ENCODE peak calls at places on chromosome 17, in five cellular contexts. One of them, this sample, is unnamed.

GRCh38 chr17:8123695-8124349 is at the start of gene HES7:
- DNase-seq in gastrocnemius medialis: no peak
- DNase-seq in upper lobe of right lung: no peak
- DNase-seq in WTC11: peak
- DNase-seq in hepatocyte: peak
- DNase-seq in this sample: no peak

GRCh38 chr17:82486186-82487084 is 27.9 kb downstream of the NARF start:
- DNase-seq in gastrocnemius medialis: no peak
- DNase-seq in upper lobe of right lung: no peak
- DNase-seq in WTC11: no peak
- DNase-seq in hepatocyte: no peak
- DNase-seq in this sample: no peak

GRCh38 chr17:57541472-57542394 is 203.4 kb downstream of the CCDC182 start:
- DNase-seq in gastrocnemius medialis: peak
- DNase-seq in upper lobe of right lung: no peak
- DNase-seq in WTC11: no peak
- DNase-seq in hepatocyte: peak
- DNase-seq in this sample: no peak

GRCh38 chr17:76820523-76820922 is 47.7 kb upstream of the MGAT5B start:
- DNase-seq in gastrocnemius medialis: no peak
- DNase-seq in upper lobe of right lung: no peak
- DNase-seq in WTC11: no peak
- DNase-seq in hepatocyte: no peak
- DNase-seq in this sample: no peak

GRCh38 chr17:79835953-79836951 is 3.0 kb downstream of the CBX4 start:
- DNase-seq in gastrocnemius medialis: no peak
- DNase-seq in upper lobe of right lung: peak
- DNase-seq in WTC11: peak
- DNase-seq in hepatocyte: peak
- DNase-seq in this sample: no peak

GRCh38 chr17:63699638-63700527 is at the start of gene LIMD2:
- DNase-seq in gastrocnemius medialis: no peak
- DNase-seq in upper lobe of right lung: peak
- DNase-seq in WTC11: peak
- DNase-seq in hepatocyte: peak
- DNase-seq in this sample: peak

GRCh38 chr17:40562841-40563370 is 2.4 kb downstream of the CCR7 start:
- DNase-seq in gastrocnemius medialis: no peak
- DNase-seq in upper lobe of right lung: no peak
- DNase-seq in WTC11: no peak
- DNase-seq in hepatocyte: no peak
- DNase-seq in this sample: no peak

GRCh38 chr17:39787743-39788484 is 50.2 kb downstream of the GRB7 start:
- DNase-seq in gastrocnemius medialis: no peak
- DNase-seq in upper lobe of right lung: no peak
- DNase-seq in WTC11: no peak
- DNase-seq in hepatocyte: no peak
- DNase-seq in this sample: no peak

GRCh38 chr17:19876524-19877161 is 8.9 kb upstream of the ULK2 start:
- DNase-seq in gastrocnemius medialis: peak
- DNase-seq in upper lobe of right lung: peak
- DNase-seq in WTC11: no peak
- DNase-seq in hepatocyte: no peak
- DNase-seq in this sample: no peak

GRCh38 chr17:51000835-51001638 is 119.6 kb downstream of the SPAG9 start:
- DNase-seq in gastrocnemius medialis: no peak
- DNase-seq in upper lobe of right lung: no peak
- DNase-seq in WTC11: no peak
- DNase-seq in hepatocyte: peak
- DNase-seq in this sample: peak

GRCh38 chr17:68511254-68511670 is 968 bp upstream of the PRKAR1A start:
- DNase-seq in gastrocnemius medialis: no peak
- DNase-seq in upper lobe of right lung: no peak
- DNase-seq in WTC11: no peak
- DNase-seq in hepatocyte: no peak
- DNase-seq in this sample: no peak

GRCh38 chr17:37301288-37301687 is 74.5 kb upstream of the C17orf78 start:
- DNase-seq in gastrocnemius medialis: no peak
- DNase-seq in upper lobe of right lung: no peak
- DNase-seq in WTC11: no peak
- DNase-seq in hepatocyte: no peak
- DNase-seq in this sample: no peak

GRCh38 chr17:44308865-44309264 is 464 bp downstream of the RUNDC3A start:
- DNase-seq in gastrocnemius medialis: no peak
- DNase-seq in upper lobe of right lung: no peak
- DNase-seq in WTC11: no peak
- DNase-seq in hepatocyte: no peak
- DNase-seq in this sample: no peak

GRCh38 chr17:30526401-30526800 is 49.2 kb downstream of the GOSR1 start:
- DNase-seq in gastrocnemius medialis: no peak
- DNase-seq in upper lobe of right lung: no peak
- DNase-seq in WTC11: no peak
- DNase-seq in hepatocyte: no peak
- DNase-seq in this sample: no peak

GRCh38 chr17:7591596-7591995 is 1.7 kb upstream of the SOX15 start:
- DNase-seq in gastrocnemius medialis: no peak
- DNase-seq in upper lobe of right lung: no peak
- DNase-seq in WTC11: no peak
- DNase-seq in hepatocyte: no peak
- DNase-seq in this sample: no peak

GRCh38 chr17:47276444-47276843 is 22.8 kb downstream of the ITGB3 start:
- DNase-seq in gastrocnemius medialis: no peak
- DNase-seq in upper lobe of right lung: no peak
- DNase-seq in WTC11: no peak
- DNase-seq in hepatocyte: no peak
- DNase-seq in this sample: no peak

GRCh38 chr17:10499950-10500349 is 18.4 kb downstream of the MYH1 start:
- DNase-seq in gastrocnemius medialis: no peak
- DNase-seq in upper lobe of right lung: no peak
- DNase-seq in WTC11: no peak
- DNase-seq in hepatocyte: no peak
- DNase-seq in this sample: no peak

GRCh38 chr17:55607736-55608341 is 96.6 kb upstream of the SMIM36 start:
- DNase-seq in gastrocnemius medialis: no peak
- DNase-seq in upper lobe of right lung: peak
- DNase-seq in WTC11: no peak
- DNase-seq in hepatocyte: peak
- DNase-seq in this sample: no peak

GRCh38 chr17:75181608-75182318 is 996 bp downstream of the SUMO2 start:
- DNase-seq in gastrocnemius medialis: no peak
- DNase-seq in upper lobe of right lung: peak
- DNase-seq in WTC11: no peak
- DNase-seq in hepatocyte: peak
- DNase-seq in this sample: no peak

GRCh38 chr17:75182569-75183436 is at the start of gene SUMO2:
- DNase-seq in gastrocnemius medialis: peak
- DNase-seq in upper lobe of right lung: peak
- DNase-seq in WTC11: peak
- DNase-seq in hepatocyte: peak
- DNase-seq in this sample: peak

GRCh38 chr17:75181110-75181509 is 1.6 kb downstream of the SUMO2 start:
- DNase-seq in gastrocnemius medialis: no peak
- DNase-seq in upper lobe of right lung: no peak
- DNase-seq in WTC11: no peak
- DNase-seq in hepatocyte: no peak
- DNase-seq in this sample: no peak

GRCh38 chr17:75183999-75184884 is 1.5 kb upstream of the SUMO2 start:
- DNase-seq in gastrocnemius medialis: no peak
- DNase-seq in upper lobe of right lung: no peak
- DNase-seq in WTC11: no peak
- DNase-seq in hepatocyte: no peak
- DNase-seq in this sample: no peak

DNA sequence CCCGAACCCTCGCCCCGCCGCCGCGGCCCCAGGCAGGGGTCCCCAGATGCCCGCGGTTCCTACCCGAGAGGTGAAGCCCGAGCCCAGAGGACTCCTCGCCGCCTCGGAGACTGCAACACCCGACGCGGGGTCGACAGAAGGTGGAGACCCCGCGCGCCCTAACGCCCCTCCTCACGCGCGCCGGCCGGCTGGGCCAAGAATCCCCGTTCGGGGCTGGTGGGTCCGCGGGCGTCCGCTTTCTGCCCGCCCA is 515 bp downstream of the SUMO2 start:
- DNase-seq in gastrocnemius medialis: no peak
- DNase-seq in upper lobe of right lung: no peak
- DNase-seq in WTC11: peak
- DNase-seq in hepatocyte: no peak
- DNase-seq in this sample: no peak
- TF ChIP-seq CTCF in gastrocnemius medialis: no peak
- TF ChIP-seq CTCF in upper lobe of right lung: peak
- TF ChIP-seq CTCF in WTC11: no peak
- TF ChIP-seq CTCF in hepatocyte: no peak
- TF ChIP-seq CTCF in this sample: no peak

DNA sequence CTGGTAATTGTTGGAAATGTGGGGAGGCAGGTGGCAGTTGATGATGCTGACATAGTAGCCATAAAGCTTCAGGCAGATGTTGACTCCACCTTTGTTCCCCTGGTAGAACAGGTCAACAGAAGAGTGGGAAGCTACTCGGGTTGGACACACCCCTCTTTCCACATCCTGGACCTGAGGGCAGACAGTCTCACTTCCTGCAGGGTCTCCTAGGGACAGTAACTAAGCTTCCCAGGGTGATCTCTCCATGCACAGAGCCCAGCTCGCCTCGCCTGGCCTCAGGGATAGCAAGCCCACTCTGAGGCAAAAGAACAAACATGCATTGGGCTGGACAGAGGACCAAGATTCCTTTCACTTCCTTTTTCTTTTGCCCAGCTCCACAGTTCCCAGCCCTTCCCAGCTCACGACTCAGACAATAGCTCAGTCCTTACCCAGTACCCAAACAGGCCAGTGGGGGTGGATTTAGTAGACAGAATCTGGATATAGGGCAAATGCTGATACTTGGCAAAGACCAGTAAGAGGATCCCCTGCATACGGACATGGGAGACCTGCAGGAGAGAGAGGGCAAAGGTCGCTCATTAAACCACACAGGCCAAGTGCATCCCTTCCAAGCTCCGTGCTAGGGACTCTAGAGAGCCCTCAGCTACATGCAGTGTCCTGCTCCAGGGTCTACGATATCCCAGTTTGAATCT is 7.0 kb downstream of the INPP5K start:
- DNase-seq in gastrocnemius medialis: no peak
- DNase-seq in upper lobe of right lung: no peak
- DNase-seq in WTC11: no peak
- DNase-seq in hepatocyte: peak
- DNase-seq in this sample: no peak
- TF ChIP-seq CTCF in gastrocnemius medialis: no peak
- TF ChIP-seq CTCF in upper lobe of right lung: no peak
- TF ChIP-seq CTCF in WTC11: no peak
- TF ChIP-seq CTCF in hepatocyte: no peak
- TF ChIP-seq CTCF in this sample: no peak

DNA sequence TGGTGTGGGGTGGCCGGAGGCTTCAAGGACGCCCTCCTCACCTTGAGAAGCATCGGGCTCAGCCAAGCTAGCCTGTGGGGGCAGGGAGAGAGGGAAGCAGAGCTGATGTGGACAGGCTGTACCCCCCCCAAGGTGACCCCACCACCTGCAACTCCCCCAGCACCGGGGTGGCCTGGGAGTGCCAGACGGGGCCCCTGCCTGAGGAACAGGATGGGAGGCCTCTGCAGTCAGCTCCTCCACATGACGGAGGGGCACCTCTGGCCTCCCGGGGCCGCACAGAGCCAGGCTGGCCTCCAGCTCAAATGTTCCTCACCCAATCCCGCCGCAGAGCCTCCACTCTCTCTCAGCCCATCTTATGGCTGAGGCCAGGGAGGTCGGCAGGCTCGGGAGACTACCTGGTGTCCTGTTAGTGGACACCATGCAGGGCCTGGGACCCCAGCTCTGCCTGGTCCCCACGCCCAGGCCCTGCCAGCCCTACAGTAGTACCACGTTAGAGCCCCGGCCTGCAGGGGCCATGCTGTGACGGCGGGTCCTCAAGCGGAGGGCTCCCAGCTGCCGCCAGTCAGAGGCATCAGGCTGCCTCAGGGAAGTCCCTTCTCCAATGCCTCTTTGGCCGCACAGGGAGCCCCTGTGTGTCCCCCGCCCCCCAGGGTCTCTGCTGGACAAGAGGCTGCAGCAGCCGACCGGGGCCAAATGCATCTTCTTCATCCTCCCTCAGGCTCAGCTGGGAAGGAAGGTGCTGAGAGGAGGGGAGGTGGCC is 19.5 kb upstream of the SLC38A10 start:
- DNase-seq in gastrocnemius medialis: no peak
- DNase-seq in upper lobe of right lung: no peak
- DNase-seq in WTC11: no peak
- DNase-seq in hepatocyte: no peak
- DNase-seq in this sample: no peak
- TF ChIP-seq CTCF in gastrocnemius medialis: no peak
- TF ChIP-seq CTCF in upper lobe of right lung: no peak
- TF ChIP-seq CTCF in WTC11: no peak
- TF ChIP-seq CTCF in hepatocyte: no peak
- TF ChIP-seq CTCF in this sample: no peak

GRCh38 chr17:42980766-42981397 is 517 bp downstream of the RUNDC1 start:
- DNase-seq in gastrocnemius medialis: peak
- DNase-seq in upper lobe of right lung: peak
- DNase-seq in WTC11: peak
- DNase-seq in hepatocyte: peak
- DNase-seq in this sample: peak
- TF ChIP-seq CTCF in gastrocnemius medialis: peak
- TF ChIP-seq CTCF in upper lobe of right lung: peak
- TF ChIP-seq CTCF in WTC11: no peak
- TF ChIP-seq CTCF in hepatocyte: peak
- TF ChIP-seq CTCF in this sample: no peak

GRCh38 chr17:62692721-62693431 is 65.4 kb downstream of the MRC2 start:
- DNase-seq in gastrocnemius medialis: no peak
- DNase-seq in upper lobe of right lung: no peak
- DNase-seq in WTC11: peak
- DNase-seq in hepatocyte: no peak
- DNase-seq in this sample: peak
- TF ChIP-seq CTCF in gastrocnemius medialis: no peak
- TF ChIP-seq CTCF in upper lobe of right lung: peak
- TF ChIP-seq CTCF in WTC11: peak
- TF ChIP-seq CTCF in hepatocyte: no peak
- TF ChIP-seq CTCF in this sample: peak